ENCODE peak calls at places on chromosomes 1 and 21, in nine cellular contexts. Z, J, T, R, W, P, U, F and O are unnamed samples. For H3K36me3, the result is how much of the 10 kb centered on the place peaks cover.

GRCh38 chr1:218671573-218671972 is 326.4 kb downstream of the TGFB2 start:
- DNase-seq in Z (no peak), J (no peak), T (peak), R (no peak), W (no peak), P (no peak), U (no peak), F (no peak), O (no peak)

GRCh38 chr1:166307261-166308188 is 140.7 kb upstream of the FAM78B start:
- DNase-seq in Z (no peak), J (no peak), T (no peak), R (no peak), W (no peak), P (no peak), U (no peak), F (no peak), O (no peak)

GRCh38 chr1:204659061-204659460 is 26.5 kb downstream of the LRRN2 start:
- DNase-seq in Z (no peak), J (no peak), T (peak), R (no peak), W (no peak), P (no peak), U (no peak), F (no peak), O (no peak)

GRCh38 chr21:25254491-25255174 is 352.6 kb downstream of the MRPL39 start:
- DNase-seq in Z (no peak), J (no peak), T (no peak), R (no peak), W (no peak), P (no peak), U (no peak), F (no peak), O (no peak)

GRCh38 chr1:180343931-180344406 is 113.9 kb downstream of the LHX4 start:
- DNase-seq in Z (peak), J (no peak), T (peak), R (no peak), W (no peak), P (peak), U (no peak), F (peak), O (no peak)

GRCh38 chr1:19349999-19350398 is 37.9 kb downstream of the SLC66A1 start:
- DNase-seq in Z (no peak), J (no peak), T (no peak), R (no peak), W (no peak), P (no peak), U (no peak), F (no peak), O (no peak)

GRCh38 chr1:181318022-181318857 is 165.1 kb upstream of the CACNA1E start:
- DNase-seq in Z (no peak), J (no peak), T (no peak), R (peak), W (no peak), P (no peak), U (no peak), F (no peak), O (no peak)

GRCh38 chr1:153678519-153679336 is at the start of gene NPR1:
- DNase-seq in Z (peak), J (no peak), T (no peak), R (no peak), W (no peak), P (peak), U (peak), F (peak), O (no peak)

GRCh38 chr1:89620664-89621063 is 12.3 kb upstream of the LRRC8C start:
- DNase-seq in Z (no peak), J (no peak), T (no peak), R (no peak), W (no peak), P (no peak), U (no peak), F (no peak), O (no peak)

GRCh38 chr1:159756397-159756796 is 24.4 kb upstream of the DUSP23 start:
- DNase-seq in Z (no peak), J (no peak), T (no peak), R (no peak), W (no peak), P (no peak), U (no peak), F (peak), O (no peak)

GRCh38 chr1:243718893-243719292 is 131.2 kb downstream of the AKT3 start:
- DNase-seq in Z (no peak), J (no peak), T (peak), R (no peak), W (no peak), P (no peak), U (no peak), F (no peak), O (no peak)

GRCh38 chr1:231187556-231187955 is 25.7 kb downstream of the TRIM67 start:
- DNase-seq in Z (no peak), J (no peak), T (no peak), R (no peak), W (no peak), P (no peak), U (no peak), F (no peak), O (no peak)

GRCh38 chr1:90133133-90133532 is 138.2 kb downstream of the ZNF326 start:
- DNase-seq in Z (no peak), J (no peak), T (peak), R (peak), W (no peak), P (no peak), U (no peak), F (peak), O (no peak)

GRCh38 chr1:108533351-108534083 is 26.4 kb upstream of the EEIG2 start:
- DNase-seq in Z (peak), J (no peak), T (no peak), R (no peak), W (peak), P (no peak), U (no peak), F (no peak), O (no peak)

GRCh38 chr1:26016944-26017545 is 4.5 kb upstream of the EXTL1 start:
- DNase-seq in Z (no peak), J (no peak), T (peak), R (no peak), W (no peak), P (no peak), U (no peak), F (no peak), O (no peak)

GRCh38 chr1:218996362-218996761 is 177.3 kb upstream of the LYPLAL1 start:
- DNase-seq in Z (no peak), J (no peak), T (no peak), R (no peak), W (no peak), P (no peak), U (no peak), F (no peak), O (no peak)

GRCh38 chr21:8991968-8992621 is 1529.3 kb upstream of the TPTE start:
- DNase-seq in Z (no peak), J (no peak), T (peak), R (no peak), W (no peak), P (no peak), U (no peak), F (no peak), O (no peak)

GRCh38 chr1:168739908-168740307 is 10.9 kb upstream of the DPT start:
- DNase-seq in Z (no peak), J (no peak), T (no peak), R (no peak), W (no peak), P (no peak), U (no peak), F (no peak), O (no peak)

GRCh38 chr1:13725714-13726175 is 25.8 kb downstream of the PRDM2 start:
- DNase-seq in Z (peak), J (peak), T (peak), R (no peak), W (no peak), P (peak), U (no peak), F (peak), O (peak)

GRCh38 chr1:201570886-201571624 is 32.1 kb downstream of the NAV1 start:
- DNase-seq in Z (no peak), J (no peak), T (no peak), R (no peak), W (no peak), P (no peak), U (no peak), F (no peak), O (no peak)

GRCh38 chr1:99657213-99658030 is 11.5 kb downstream of the PALMD start:
- DNase-seq in Z (no peak), J (no peak), T (peak), R (no peak), W (no peak), P (no peak), U (no peak), F (peak), O (no peak)

GRCh38 chr1:206715552-206716518 is 31.1 kb downstream of the MAPKAPK2 start:
- DNase-seq in Z (no peak), J (no peak), T (no peak), R (no peak), W (no peak), P (no peak), U (no peak), F (no peak), O (peak)

GRCh38 chr1:160717284-160717683 is 5.7 kb upstream of the CD48 start:
- DNase-seq in Z (no peak), J (no peak), T (no peak), R (no peak), W (no peak), P (no peak), U (no peak), F (no peak), O (no peak)

GRCh38 chr1:96002969-96003964 is 718.3 kb upstream of the PTBP2 start:
- DNase-seq in Z (no peak), J (no peak), T (no peak), R (no peak), W (no peak), P (no peak), U (no peak), F (no peak), O (no peak)

GRCh38 chr1:201877877-201878339 is 10.8 kb upstream of the SHISA4 start:
- DNase-seq in Z (no peak), J (no peak), T (peak), R (peak), W (no peak), P (no peak), U (no peak), F (peak), O (peak)

GRCh38 chr1:192238421-192238820 is 78.4 kb upstream of the RGS21 start:
- DNase-seq in Z (no peak), J (no peak), T (no peak), R (no peak), W (no peak), P (no peak), U (no peak), F (no peak), O (no peak)

GRCh38 chr21:45264146-45264918 is 23.4 kb downstream of the POFUT2 start:
- DNase-seq in Z (no peak), J (no peak), T (no peak), R (no peak), W (peak), P (peak), U (no peak), F (no peak), O (no peak)

GRCh38 chr1:76144233-76144632 is 69.7 kb downstream of the ST6GALNAC3 start:
- DNase-seq in Z (no peak), J (no peak), T (peak), R (no peak), W (no peak), P (no peak), U (no peak), F (no peak), O (no peak)

GRCh38 chr1:186662752-186663151 is 17.5 kb downstream of the PTGS2 start:
- DNase-seq in Z (no peak), J (no peak), T (peak), R (no peak), W (no peak), P (no peak), U (no peak), F (no peak), O (no peak)

GRCh38 chr1:68228833-68229232 is 3.5 kb downstream of the WLS start:
- DNase-seq in Z (no peak), J (no peak), T (no peak), R (no peak), W (no peak), P (no peak), U (no peak), F (no peak), O (no peak)

GRCh38 chr1:25099343-25099951 is 132.9 kb downstream of the SYF2 start:
- DNase-seq in Z (no peak), J (peak), T (peak), R (no peak), W (no peak), P (no peak), U (no peak), F (peak), O (no peak)

GRCh38 chr1:29256395-29256794 is 20.1 kb downstream of the PTPRU start:
- DNase-seq in Z (no peak), J (no peak), T (no peak), R (no peak), W (no peak), P (no peak), U (no peak), F (no peak), O (no peak)

GRCh38 chr1:93196591-93196990 is 16.1 kb downstream of the CCDC18 start:
- DNase-seq in Z (no peak), J (no peak), T (peak), R (no peak), W (no peak), P (no peak), U (no peak), F (no peak), O (no peak)

GRCh38 chr1:29383972-29384371 is 147.7 kb downstream of the PTPRU start:
- DNase-seq in Z (no peak), J (no peak), T (peak), R (no peak), W (no peak), P (no peak), U (no peak), F (no peak), O (no peak)

GRCh38 chr1:225442156-225442555 is 14.3 kb upstream of the LBR start:
- DNase-seq in Z (peak), J (no peak), T (no peak), R (no peak), W (no peak), P (no peak), U (no peak), F (no peak), O (no peak)

GRCh38 chr1:231233735-231234417 is 7.1 kb upstream of the GNPAT start:
- DNase-seq in Z (no peak), J (no peak), T (peak), R (no peak), W (no peak), P (peak), U (no peak), F (peak), O (no peak)

GRCh38 chr21:31874817-31875216 is 2.0 kb downstream of the HUNK start:
- DNase-seq in Z (peak), J (no peak), T (no peak), R (peak), W (no peak), P (no peak), U (no peak), F (no peak), O (no peak)

GRCh38 chr21:39675595-39675994 is 62.9 kb downstream of the B3GALT5 start:
- DNase-seq in Z (no peak), J (no peak), T (no peak), R (no peak), W (no peak), P (no peak), U (no peak), F (no peak), O (no peak)

GRCh38 chr1:86435327-86435726 is 11.4 kb downstream of the CLCA2 start:
- DNase-seq in Z (no peak), J (no peak), T (no peak), R (no peak), W (no peak), P (no peak), U (no peak), F (no peak), O (no peak)

GRCh38 chr1:147287133-147287865 is 44.8 kb downstream of the CHD1L start:
- DNase-seq in Z (no peak), J (no peak), T (peak), R (no peak), W (no peak), P (no peak), U (no peak), F (no peak), O (no peak)
- H3K36me3 ChIP-seq in Z (under half), J (half or more), T (under half), R (half or more), W (under half), P (half or more), U (under half), F (under half), O (half or more)

GRCh38 chr1:111450185-111450584 is 921 bp downstream of the ATP5PB start:
- DNase-seq in Z (no peak), J (no peak), T (no peak), R (no peak), W (no peak), P (no peak), U (no peak), F (no peak), O (no peak)
- H3K36me3 ChIP-seq in Z (under half), J (under half), T (under half), R (half or more), W (under half), P (under half), U (under half), F (under half), O (under half)

DNA sequence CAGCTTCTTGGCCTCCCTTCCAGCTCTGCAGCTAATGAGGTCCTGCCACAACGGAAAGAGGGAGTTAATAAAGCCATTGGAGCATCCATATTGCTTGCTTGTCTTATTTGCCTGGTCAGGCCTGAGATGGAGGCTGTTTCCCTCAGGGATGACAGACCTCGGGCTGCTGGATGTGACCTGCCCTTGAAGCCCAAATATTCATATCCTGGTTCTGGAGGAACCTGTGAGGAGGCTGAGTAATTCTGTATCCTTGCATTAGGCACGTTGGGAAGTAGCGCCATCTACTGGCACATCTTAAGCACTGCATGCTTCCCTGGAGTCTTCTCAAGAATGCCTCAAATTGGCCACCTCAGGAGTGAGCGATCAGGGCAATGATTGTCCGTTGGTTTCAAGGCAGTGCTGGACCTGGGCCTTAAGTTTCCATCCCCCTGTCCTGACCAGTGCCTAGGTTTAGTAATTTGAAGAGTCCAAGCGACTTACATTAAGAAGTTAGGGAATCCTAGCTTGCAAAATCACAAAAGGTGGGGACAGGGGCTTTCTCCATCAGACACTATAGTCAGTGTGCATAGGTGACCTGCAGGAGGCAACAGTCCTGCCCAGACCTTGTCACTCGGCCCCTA is 13.8 kb upstream of the NASP start:
- DNase-seq in Z (peak), J (peak), T (peak), R (peak), W (peak), P (peak), U (peak), F (peak), O (peak)
- H3K36me3 ChIP-seq in Z (under half), J (under half), T (under half), R (half or more), W (under half), P (half or more), U (under half), F (under half), O (under half)

DNA sequence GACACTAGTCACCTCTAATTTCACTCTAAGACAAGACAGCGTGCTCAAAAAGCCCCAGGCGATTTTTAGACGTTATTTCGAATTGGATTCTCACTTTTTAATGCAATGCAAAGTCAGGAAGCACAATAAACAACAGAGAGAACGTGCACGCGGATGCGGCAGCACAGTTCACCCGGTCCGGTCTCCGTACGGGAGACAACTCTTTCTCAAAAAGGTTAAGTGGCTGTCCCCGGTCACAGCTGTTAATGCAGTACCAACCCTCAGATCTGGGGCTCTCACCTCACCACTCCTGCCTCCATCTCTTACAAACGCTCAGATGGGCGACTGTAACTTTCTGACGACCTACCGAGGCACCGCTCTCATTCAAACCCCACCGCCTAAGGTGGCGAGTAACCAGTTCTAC is 1.2 kb downstream of the HP1BP3 start:
- DNase-seq in Z (no peak), J (peak), T (no peak), R (no peak), W (no peak), P (no peak), U (no peak), F (no peak), O (no peak)
- H3K36me3 ChIP-seq in Z (under half), J (under half), T (under half), R (under half), W (under half), P (under half), U (under half), F (under half), O (under half)

GRCh38 chr1:54248966-54249365 is 49.0 kb downstream of the MRPL37 start:
- DNase-seq in Z (no peak), J (no peak), T (no peak), R (no peak), W (no peak), P (no peak), U (no peak), F (no peak), O (no peak)
- H3K36me3 ChIP-seq in Z (under half), J (under half), T (under half), R (half or more), W (under half), P (half or more), U (under half), F (under half), O (under half)

GRCh38 chr1:174872615-174873058 is 127.1 kb upstream of the CACYBP start:
- DNase-seq in Z (no peak), J (no peak), T (peak), R (no peak), W (no peak), P (no peak), U (no peak), F (no peak), O (no peak)

GRCh38 chr1:174875306-174875705 is 124.4 kb upstream of the CACYBP start:
- DNase-seq in Z (peak), J (peak), T (no peak), R (no peak), W (peak), P (peak), U (no peak), F (peak), O (peak)

GRCh38 chr1:174874337-174875053 is 125.3 kb upstream of the CACYBP start:
- DNase-seq in Z (no peak), J (no peak), T (no peak), R (no peak), W (no peak), P (peak), U (no peak), F (peak), O (no peak)

GRCh38 chr1:174880171-174880570 is 119.6 kb upstream of the CACYBP start:
- DNase-seq in Z (no peak), J (no peak), T (no peak), R (no peak), W (no peak), P (no peak), U (no peak), F (no peak), O (no peak)

DNA sequence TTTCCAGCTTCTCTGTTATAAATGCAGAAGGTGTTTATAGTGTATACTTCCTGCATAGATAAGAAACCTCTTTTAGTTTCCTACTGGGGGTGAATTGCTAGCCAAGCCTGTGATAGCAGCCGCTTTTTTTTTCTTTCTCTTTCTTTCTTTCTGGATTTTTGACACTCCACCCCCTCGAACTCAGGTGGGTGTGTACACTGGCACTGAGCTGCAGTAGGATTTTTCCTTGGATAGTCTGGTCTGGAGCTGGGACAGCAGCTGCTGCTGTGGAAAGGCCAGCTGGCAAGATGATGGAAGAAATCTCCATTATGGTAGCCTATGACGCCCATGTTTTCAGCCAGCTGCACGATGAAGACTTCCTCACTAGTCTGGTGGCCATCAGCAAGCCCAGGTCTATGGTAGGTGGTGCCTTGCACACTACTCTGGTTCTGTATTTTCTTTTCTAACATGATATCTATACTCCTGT is 122.5 kb upstream of the CACYBP start:
- DNase-seq in Z (peak), J (no peak), T (peak), R (no peak), W (no peak), P (peak), U (no peak), F (no peak), O (no peak)
- H3K36me3 ChIP-seq in Z (under half), J (under half), T (under half), R (under half), W (under half), P (under half), U (under half), F (under half), O (under half)